ENCODE peak calls at places on chromosomes 2 and 18, in four cellular contexts. One of them, this sample, is unnamed.

GRCh38 chr2:230990899-230991150 is 5.1 kb upstream of the SPATA3 start:
- DNase-seq in skeletal muscle cell: no peak
- DNase-seq in GM12865: no peak
- DNase-seq in kidney epithelial cell: no peak
- DNase-seq in this sample: no peak

GRCh38 chr2:60294901-60295590 is 258.4 kb downstream of the BCL11A start:
- DNase-seq in skeletal muscle cell: no peak
- DNase-seq in kidney epithelial cell: no peak
- DNase-seq in GM12865: no peak
- DNase-seq in this sample: no peak

GRCh38 chr18:61475931-61476330 is 142.7 kb downstream of the CDH20 start:
- DNase-seq in GM12865: no peak
- DNase-seq in kidney epithelial cell: no peak
- DNase-seq in skeletal muscle cell: no peak
- DNase-seq in this sample: no peak

GRCh38 chr2:204468689-204469429 is 76.4 kb upstream of the PARD3B start:
- DNase-seq in skeletal muscle cell: peak
- DNase-seq in GM12865: no peak
- DNase-seq in kidney epithelial cell: peak
- DNase-seq in this sample: peak

GRCh38 chr2:169361706-169362345 is 508 bp downstream of the LRP2 start:
- DNase-seq in skeletal muscle cell: no peak
- DNase-seq in GM12865: peak
- DNase-seq in kidney epithelial cell: no peak
- DNase-seq in this sample: no peak

GRCh38 chr2:2041256-2041824 is 289.7 kb downstream of the MYT1L start:
- DNase-seq in kidney epithelial cell: no peak
- DNase-seq in GM12865: no peak
- DNase-seq in skeletal muscle cell: no peak
- DNase-seq in this sample: no peak

GRCh38 chr2:31992025-31992566 is 18.7 kb downstream of the MEMO1 start:
- DNase-seq in kidney epithelial cell: no peak
- DNase-seq in skeletal muscle cell: no peak
- DNase-seq in GM12865: no peak
- DNase-seq in this sample: no peak

GRCh38 chr2:16652296-16653082 is 13.1 kb downstream of the CYRIA start:
- DNase-seq in GM12865: no peak
- DNase-seq in kidney epithelial cell: no peak
- DNase-seq in skeletal muscle cell: no peak
- DNase-seq in this sample: no peak

GRCh38 chr2:88737385-88737784 is 45.9 kb downstream of the RPIA start:
- DNase-seq in kidney epithelial cell: no peak
- DNase-seq in skeletal muscle cell: no peak
- DNase-seq in GM12865: no peak
- DNase-seq in this sample: no peak

GRCh38 chr2:190698895-190699294 is 50.0 kb downstream of the NAB1 start:
- DNase-seq in GM12865: no peak
- DNase-seq in skeletal muscle cell: no peak
- DNase-seq in kidney epithelial cell: no peak
- DNase-seq in this sample: no peak

GRCh38 chr18:70385474-70385873 is 96.6 kb downstream of the SOCS6 start:
- DNase-seq in kidney epithelial cell: no peak
- DNase-seq in skeletal muscle cell: no peak
- DNase-seq in GM12865: no peak
- DNase-seq in this sample: no peak

GRCh38 chr2:45862843-45863242 is 211.4 kb downstream of the PRKCE start:
- DNase-seq in kidney epithelial cell: no peak
- DNase-seq in GM12865: no peak
- DNase-seq in skeletal muscle cell: no peak
- DNase-seq in this sample: no peak

GRCh38 chr2:236665130-236665529 is 95.5 kb downstream of the ACKR3 start:
- DNase-seq in kidney epithelial cell: no peak
- DNase-seq in skeletal muscle cell: no peak
- DNase-seq in GM12865: no peak
- DNase-seq in this sample: no peak

GRCh38 chr2:106183093-106183837 is 10.8 kb downstream of the UXS1 start:
- DNase-seq in GM12865: peak
- DNase-seq in kidney epithelial cell: no peak
- DNase-seq in skeletal muscle cell: no peak
- DNase-seq in this sample: no peak

GRCh38 chr2:133518646-133519344 is 49.5 kb downstream of the NCKAP5 start:
- DNase-seq in kidney epithelial cell: no peak
- DNase-seq in skeletal muscle cell: no peak
- DNase-seq in GM12865: no peak
- DNase-seq in this sample: no peak

GRCh38 chr18:47545613-47546012 is 294.2 kb upstream of the SKOR2 start:
- DNase-seq in skeletal muscle cell: no peak
- DNase-seq in GM12865: peak
- DNase-seq in kidney epithelial cell: no peak
- DNase-seq in this sample: no peak

GRCh38 chr2:121241466-121241865 is 43.5 kb downstream of the TFCP2L1 start:
- DNase-seq in GM12865: no peak
- DNase-seq in skeletal muscle cell: no peak
- DNase-seq in kidney epithelial cell: no peak
- DNase-seq in this sample: no peak

GRCh38 chr2:176072951-176073904 is 10.5 kb downstream of the EVX2 start:
- DNase-seq in kidney epithelial cell: no peak
- DNase-seq in GM12865: no peak
- DNase-seq in skeletal muscle cell: no peak
- DNase-seq in this sample: no peak

GRCh38 chr2:156896294-156896693 is 361.2 kb upstream of the GALNT5 start:
- DNase-seq in skeletal muscle cell: no peak
- DNase-seq in GM12865: peak
- DNase-seq in kidney epithelial cell: peak
- DNase-seq in this sample: no peak

GRCh38 chr2:201320701-201321100 is 36.4 kb downstream of the FLACC1 start:
- DNase-seq in skeletal muscle cell: no peak
- DNase-seq in GM12865: no peak
- DNase-seq in kidney epithelial cell: no peak
- DNase-seq in this sample: no peak

GRCh38 chr2:61016392-61017002 is 1.0 kb upstream of the PEX13 start:
- DNase-seq in skeletal muscle cell: no peak
- DNase-seq in GM12865: peak
- DNase-seq in kidney epithelial cell: no peak
- DNase-seq in this sample: no peak

GRCh38 chr2:206211657-206212255 is 52.1 kb downstream of the EEF1B2 start:
- DNase-seq in kidney epithelial cell: peak
- DNase-seq in skeletal muscle cell: peak
- DNase-seq in GM12865: no peak
- DNase-seq in this sample: peak

DNA sequence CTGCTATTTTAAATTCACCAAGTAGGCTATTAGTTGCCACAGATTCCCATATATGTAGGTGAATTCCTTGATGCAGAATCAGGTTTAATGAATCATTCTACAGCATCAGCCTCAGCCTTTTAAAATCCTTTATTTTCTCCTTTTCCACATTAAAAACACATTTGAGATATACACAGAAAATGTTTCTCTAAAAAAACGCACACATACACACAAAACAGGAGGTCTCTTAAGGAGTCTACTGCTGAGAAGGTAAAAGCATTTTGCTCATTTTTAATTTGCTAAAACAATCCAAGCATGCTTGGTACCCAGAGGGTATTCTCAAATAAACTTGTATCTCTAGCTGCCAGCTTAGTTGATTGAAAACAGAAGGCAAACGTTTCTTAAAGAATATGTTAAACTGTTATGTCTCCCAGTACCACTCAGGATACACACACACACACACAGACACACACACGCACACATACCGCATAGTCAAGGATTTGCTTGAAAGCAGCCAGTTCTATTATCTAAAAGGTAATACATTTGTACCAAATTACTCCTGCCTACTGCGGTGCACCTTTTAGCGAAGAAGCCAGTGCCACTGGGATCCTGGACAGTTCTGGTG is 106.8 kb upstream of the KCTD1 start:
- DNase-seq in kidney epithelial cell: no peak
- DNase-seq in skeletal muscle cell: no peak
- DNase-seq in GM12865: no peak
- DNase-seq in this sample: no peak
- H3K4me3 ChIP-seq in kidney epithelial cell: no peak
- H3K4me3 ChIP-seq in skeletal muscle cell: peak
- H3K4me3 ChIP-seq in GM12865: no peak
- H3K4me3 ChIP-seq in this sample: peak

GRCh38 chr2:67974564-67975430 is 88.0 kb downstream of the C1D start:
- DNase-seq in kidney epithelial cell: no peak
- DNase-seq in GM12865: no peak
- DNase-seq in skeletal muscle cell: no peak
- DNase-seq in this sample: no peak
- H3K4me3 ChIP-seq in kidney epithelial cell: no peak
- H3K4me3 ChIP-seq in GM12865: no peak
- H3K4me3 ChIP-seq in skeletal muscle cell: no peak
- H3K4me3 ChIP-seq in this sample: no peak

DNA sequence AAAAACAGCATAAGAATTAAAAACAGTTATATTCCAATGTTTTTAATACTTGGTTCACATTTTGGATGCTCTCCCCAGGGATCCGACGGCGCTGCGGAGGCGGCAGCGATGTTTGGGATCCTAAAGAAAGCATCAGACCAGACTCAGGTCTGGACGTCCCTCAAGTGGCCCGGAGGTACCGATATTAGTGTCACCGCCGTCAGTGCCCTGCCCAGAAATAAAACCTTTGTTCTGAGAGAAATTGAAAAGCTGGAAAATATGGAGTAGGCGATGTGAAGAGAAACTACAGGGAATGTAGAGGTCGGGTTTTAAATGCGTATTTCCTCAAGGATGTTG is 645 bp upstream of the TBC1D8 start:
- DNase-seq in kidney epithelial cell: no peak
- DNase-seq in skeletal muscle cell: no peak
- DNase-seq in GM12865: peak
- DNase-seq in this sample: no peak
- H3K4me3 ChIP-seq in kidney epithelial cell: peak
- H3K4me3 ChIP-seq in skeletal muscle cell: peak
- H3K4me3 ChIP-seq in GM12865: peak
- H3K4me3 ChIP-seq in this sample: peak

DNA sequence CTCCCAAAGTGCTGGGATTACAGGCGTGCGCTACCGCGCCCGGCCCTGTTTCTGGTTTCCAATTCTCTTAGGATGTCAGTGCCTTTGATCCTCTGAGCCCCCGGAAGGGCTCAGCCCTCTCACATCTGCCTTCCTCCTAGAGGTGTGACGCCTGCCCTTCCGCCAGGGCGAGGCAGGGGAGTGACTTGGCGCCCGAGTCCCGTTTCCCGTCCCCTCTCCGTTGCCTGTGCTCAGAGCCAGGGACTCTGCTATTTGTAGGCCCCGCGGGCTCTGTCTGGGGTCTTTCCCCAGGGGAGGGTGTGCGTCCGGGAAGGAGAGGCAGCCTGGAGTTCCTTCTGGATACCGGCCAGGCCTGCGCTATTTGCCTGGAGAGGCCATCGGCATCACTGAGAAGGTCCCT is 103.8 kb upstream of the TAF1B start:
- DNase-seq in GM12865: peak
- DNase-seq in kidney epithelial cell: no peak
- DNase-seq in skeletal muscle cell: no peak
- DNase-seq in this sample: no peak
- H3K4me3 ChIP-seq in GM12865: peak
- H3K4me3 ChIP-seq in kidney epithelial cell: no peak
- H3K4me3 ChIP-seq in skeletal muscle cell: no peak
- H3K4me3 ChIP-seq in this sample: no peak

GRCh38 chr2:42169100-42169868 is at the start of gene EML4:
- DNase-seq in skeletal muscle cell: peak
- DNase-seq in kidney epithelial cell: peak
- DNase-seq in GM12865: peak
- DNase-seq in this sample: no peak

GRCh38 chr2:42171396-42171971 is 2.3 kb downstream of the EML4 start:
- DNase-seq in skeletal muscle cell: no peak
- DNase-seq in GM12865: peak
- DNase-seq in kidney epithelial cell: no peak
- DNase-seq in this sample: no peak

GRCh38 chr2:42169869-42170465 is 814 bp downstream of the EML4 start:
- DNase-seq in kidney epithelial cell: no peak
- DNase-seq in GM12865: peak
- DNase-seq in skeletal muscle cell: no peak
- DNase-seq in this sample: no peak

GRCh38 chr2:42172020-42172419 is 2.9 kb downstream of the EML4 start:
- DNase-seq in skeletal muscle cell: no peak
- DNase-seq in kidney epithelial cell: no peak
- DNase-seq in GM12865: no peak
- DNase-seq in this sample: no peak

DNA sequence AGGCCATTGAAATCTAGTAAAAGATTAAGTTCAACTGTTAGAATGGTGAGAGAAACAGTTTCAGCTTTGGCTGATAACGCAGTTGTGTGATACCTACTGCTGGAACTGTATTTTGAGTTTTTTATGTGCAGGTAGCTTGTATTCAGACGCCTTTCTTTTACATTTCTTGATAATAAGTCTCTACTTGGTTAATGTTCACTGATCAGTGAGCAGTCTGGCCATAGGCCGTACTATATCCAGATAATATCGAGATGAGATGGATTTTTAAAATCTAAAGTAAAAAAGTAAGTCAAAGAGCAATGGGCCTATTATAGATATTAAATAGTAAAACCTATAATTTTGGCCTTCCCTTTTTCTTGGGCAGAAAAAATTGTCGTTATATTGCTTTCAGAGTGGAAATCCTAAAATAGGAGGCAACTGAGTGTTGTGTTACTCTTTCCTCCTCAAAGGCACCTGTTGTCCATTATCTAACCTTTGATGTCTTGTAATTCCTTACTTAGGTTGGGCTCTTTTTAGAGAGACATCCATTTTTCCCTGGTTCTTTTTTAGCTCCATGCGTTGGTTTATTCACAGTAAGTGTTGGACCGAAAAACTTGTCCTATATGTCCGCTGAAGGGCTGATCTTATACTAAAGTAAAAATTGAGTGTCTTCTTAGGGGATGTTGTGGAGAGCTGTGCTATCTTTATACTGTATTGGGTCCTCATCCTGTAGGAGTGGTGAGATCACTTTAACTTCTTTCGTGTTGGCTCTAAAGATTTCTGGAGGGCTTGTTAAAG is 1.7 kb downstream of the EML4 start:
- DNase-seq in kidney epithelial cell: no peak
- DNase-seq in GM12865: no peak
- DNase-seq in skeletal muscle cell: no peak
- DNase-seq in this sample: no peak
- H3K4me3 ChIP-seq in kidney epithelial cell: peak
- H3K4me3 ChIP-seq in GM12865: peak
- H3K4me3 ChIP-seq in skeletal muscle cell: peak
- H3K4me3 ChIP-seq in this sample: peak

GRCh38 chr2:127092306-127092705 is 14.6 kb downstream of the BIN1 start:
- DNase-seq in GM12865: no peak
- DNase-seq in skeletal muscle cell: no peak
- DNase-seq in kidney epithelial cell: no peak
- DNase-seq in this sample: no peak

GRCh38 chr2:127091148-127091547 is 15.8 kb downstream of the BIN1 start:
- DNase-seq in GM12865: no peak
- DNase-seq in kidney epithelial cell: no peak
- DNase-seq in skeletal muscle cell: no peak
- DNase-seq in this sample: no peak

GRCh38 chr2:127090281-127091128 is 16.4 kb downstream of the BIN1 start:
- DNase-seq in skeletal muscle cell: no peak
- DNase-seq in GM12865: no peak
- DNase-seq in kidney epithelial cell: no peak
- DNase-seq in this sample: no peak

GRCh38 chr2:127092951-127093516 is 13.9 kb downstream of the BIN1 start:
- DNase-seq in kidney epithelial cell: no peak
- DNase-seq in skeletal muscle cell: no peak
- DNase-seq in GM12865: no peak
- DNase-seq in this sample: no peak

GRCh38 chr2:127091886-127092285 is 15.1 kb downstream of the BIN1 start:
- DNase-seq in GM12865: no peak
- DNase-seq in kidney epithelial cell: no peak
- DNase-seq in skeletal muscle cell: no peak
- DNase-seq in this sample: no peak
- H3K4me3 ChIP-seq in GM12865: no peak
- H3K4me3 ChIP-seq in kidney epithelial cell: no peak
- H3K4me3 ChIP-seq in skeletal muscle cell: no peak
- H3K4me3 ChIP-seq in this sample: no peak

This sample was measured in AG09309.